ENCODE peak calls at places on chromosomes 11 and 22, in seven cellular contexts. One of them, this sample, is unnamed.

GRCh38 chr22:28358244-28358777 is 321.3 kb downstream of the TTC28 start:
- DNase-seq in adrenal gland: no peak
- DNase-seq in PC-9: no peak
- DNase-seq in cardiac fibroblast: no peak
- DNase-seq in stomach: no peak
- DNase-seq in GM23248: no peak
- DNase-seq in AG04450: no peak
- DNase-seq in this sample: no peak

GRCh38 chr11:94706211-94706610 is 61.9 kb upstream of the AMOTL1 start:
- DNase-seq in adrenal gland: no peak
- DNase-seq in PC-9: no peak
- DNase-seq in cardiac fibroblast: no peak
- DNase-seq in stomach: no peak
- DNase-seq in GM23248: peak; percentile 88
- DNase-seq in AG04450: no peak
- DNase-seq in this sample: peak; percentile 8

GRCh38 chr22:37454857-37455686 is 27.8 kb upstream of the ELFN2 start:
- DNase-seq in adrenal gland: no peak
- DNase-seq in PC-9: peak; percentile 99
- DNase-seq in cardiac fibroblast: peak; percentile 89
- DNase-seq in stomach: peak; percentile 45
- DNase-seq in GM23248: peak; percentile 89
- DNase-seq in AG04450: no peak
- DNase-seq in this sample: peak; percentile 74

GRCh38 chr11:57491371-57492061 is 24.0 kb downstream of the SLC43A1 start:
- DNase-seq in adrenal gland: peak; percentile 65
- DNase-seq in PC-9: no peak
- DNase-seq in cardiac fibroblast: peak; percentile 52
- DNase-seq in stomach: peak; percentile 50
- DNase-seq in GM23248: peak; percentile 47
- DNase-seq in AG04450: no peak
- DNase-seq in this sample: no peak

GRCh38 chr11:72069200-72069599 is 11.1 kb downstream of the NUMA1 start:
- DNase-seq in adrenal gland: no peak
- DNase-seq in PC-9: no peak
- DNase-seq in cardiac fibroblast: no peak
- DNase-seq in stomach: no peak
- DNase-seq in GM23248: peak; percentile 67
- DNase-seq in AG04450: no peak
- DNase-seq in this sample: no peak

GRCh38 chr11:86255896-86256295 is 11.3 kb downstream of the EED start:
- DNase-seq in adrenal gland: no peak
- DNase-seq in PC-9: no peak
- DNase-seq in cardiac fibroblast: no peak
- DNase-seq in stomach: no peak
- DNase-seq in GM23248: no peak
- DNase-seq in AG04450: no peak
- DNase-seq in this sample: no peak

GRCh38 chr11:56611174-56611573 is 3.5 kb downstream of the OR5M1 start:
- DNase-seq in adrenal gland: no peak
- DNase-seq in PC-9: no peak
- DNase-seq in cardiac fibroblast: no peak
- DNase-seq in stomach: no peak
- DNase-seq in GM23248: no peak
- DNase-seq in AG04450: no peak
- DNase-seq in this sample: no peak

GRCh38 chr11:90204832-90205646 is 17.8 kb downstream of the CHORDC1 start:
- DNase-seq in adrenal gland: no peak
- DNase-seq in PC-9: peak; percentile 57
- DNase-seq in cardiac fibroblast: peak; percentile 76
- DNase-seq in stomach: no peak
- DNase-seq in GM23248: peak; percentile 69
- DNase-seq in AG04450: peak; percentile 23
- DNase-seq in this sample: no peak

GRCh38 chr11:128291835-128292234 is 295.5 kb downstream of the ETS1 start:
- DNase-seq in adrenal gland: no peak
- DNase-seq in PC-9: no peak
- DNase-seq in cardiac fibroblast: no peak
- DNase-seq in stomach: peak; percentile 55
- DNase-seq in GM23248: no peak
- DNase-seq in AG04450: no peak
- DNase-seq in this sample: no peak

GRCh38 chr11:119206512-119207299 is 567 bp downstream of the CBL start:
- DNase-seq in adrenal gland: peak; percentile 68
- DNase-seq in PC-9: peak; percentile 46
- DNase-seq in cardiac fibroblast: peak; percentile 21
- DNase-seq in stomach: no peak
- DNase-seq in GM23248: peak; percentile 68
- DNase-seq in AG04450: no peak
- DNase-seq in this sample: no peak

GRCh38 chr11:13126430-13126829 is 117.3 kb downstream of the RASSF10 start:
- DNase-seq in adrenal gland: no peak
- DNase-seq in PC-9: peak; percentile 94
- DNase-seq in cardiac fibroblast: peak; percentile 72
- DNase-seq in stomach: peak; percentile 60
- DNase-seq in GM23248: no peak
- DNase-seq in AG04450: peak; percentile 87
- DNase-seq in this sample: peak; percentile 69

GRCh38 chr11:114187173-114187572 is 109.0 kb upstream of the NNMT start:
- DNase-seq in adrenal gland: no peak
- DNase-seq in PC-9: no peak
- DNase-seq in cardiac fibroblast: no peak
- DNase-seq in stomach: no peak
- DNase-seq in GM23248: no peak
- DNase-seq in AG04450: no peak
- DNase-seq in this sample: no peak

GRCh38 chr11:78261367-78261766 is 72.6 kb downstream of the USP35 start:
- DNase-seq in adrenal gland: no peak
- DNase-seq in PC-9: no peak
- DNase-seq in cardiac fibroblast: no peak
- DNase-seq in stomach: no peak
- DNase-seq in GM23248: no peak
- DNase-seq in AG04450: no peak
- DNase-seq in this sample: no peak

GRCh38 chr11:118287006-118287405 is 17.5 kb upstream of the CD3E start:
- DNase-seq in adrenal gland: no peak
- DNase-seq in PC-9: peak; percentile 93
- DNase-seq in cardiac fibroblast: no peak
- DNase-seq in stomach: no peak
- DNase-seq in GM23248: peak; percentile 44
- DNase-seq in AG04450: no peak
- DNase-seq in this sample: no peak

GRCh38 chr11:72773291-72773690 is 20.6 kb downstream of the STARD10 start:
- DNase-seq in adrenal gland: peak; percentile 93
- DNase-seq in PC-9: no peak
- DNase-seq in cardiac fibroblast: peak; percentile 86
- DNase-seq in stomach: no peak
- DNase-seq in GM23248: peak; percentile 96
- DNase-seq in AG04450: peak; percentile 57
- DNase-seq in this sample: peak; percentile 81

GRCh38 chr11:80383655-80384054 is 942.8 kb upstream of the TENM4 start:
- DNase-seq in adrenal gland: no peak
- DNase-seq in PC-9: no peak
- DNase-seq in cardiac fibroblast: no peak
- DNase-seq in stomach: no peak
- DNase-seq in GM23248: no peak
- DNase-seq in AG04450: no peak
- DNase-seq in this sample: no peak

GRCh38 chr22:32005453-32005852 is 37.6 kb upstream of the SLC5A1 start:
- DNase-seq in adrenal gland: no peak
- DNase-seq in PC-9: peak; percentile 92
- DNase-seq in cardiac fibroblast: peak; percentile 32
- DNase-seq in stomach: no peak
- DNase-seq in GM23248: peak; percentile 54
- DNase-seq in AG04450: no peak
- DNase-seq in this sample: no peak

GRCh38 chr11:41461057-41461681 is 1.7 kb upstream of the LRRC4C start:
- DNase-seq in adrenal gland: no peak
- DNase-seq in PC-9: no peak
- DNase-seq in cardiac fibroblast: peak; percentile 22
- DNase-seq in stomach: no peak
- DNase-seq in GM23248: peak; percentile 13
- DNase-seq in AG04450: no peak
- DNase-seq in this sample: no peak

GRCh38 chr22:36934940-36935610 is 21.6 kb downstream of the CSF2RB start:
- DNase-seq in adrenal gland: peak; percentile 23
- DNase-seq in PC-9: no peak
- DNase-seq in cardiac fibroblast: no peak
- DNase-seq in stomach: no peak
- DNase-seq in GM23248: no peak
- DNase-seq in AG04450: no peak
- DNase-seq in this sample: no peak

GRCh38 chr22:45441158-45441557 is 27.7 kb downstream of the RIBC2 start:
- DNase-seq in adrenal gland: peak; percentile 77
- DNase-seq in PC-9: peak; percentile 81
- DNase-seq in cardiac fibroblast: peak; percentile 73
- DNase-seq in stomach: peak; percentile 35
- DNase-seq in GM23248: peak; percentile 78
- DNase-seq in AG04450: no peak
- DNase-seq in this sample: no peak

GRCh38 chr11:2194877-2195755 is 23.5 kb upstream of the TH start:
- DNase-seq in adrenal gland: peak; percentile 80
- DNase-seq in PC-9: no peak
- DNase-seq in cardiac fibroblast: peak; percentile 30
- DNase-seq in stomach: peak; percentile 53
- DNase-seq in GM23248: peak; percentile 62
- DNase-seq in AG04450: no peak
- DNase-seq in this sample: no peak

GRCh38 chr11:87432006-87432405 is 394.3 kb downstream of the TMEM135 start:
- DNase-seq in adrenal gland: no peak
- DNase-seq in PC-9: no peak
- DNase-seq in cardiac fibroblast: peak; percentile 12
- DNase-seq in stomach: no peak
- DNase-seq in GM23248: peak; percentile 74
- DNase-seq in AG04450: peak; percentile 55
- DNase-seq in this sample: peak; percentile 62

GRCh38 chr22:38751422-38752346 is 4.1 kb downstream of the SUN2 start:
- DNase-seq in adrenal gland: no peak
- DNase-seq in PC-9: peak; percentile 62
- DNase-seq in cardiac fibroblast: no peak
- DNase-seq in stomach: peak; percentile 63
- DNase-seq in GM23248: no peak
- DNase-seq in AG04450: no peak
- DNase-seq in this sample: peak; percentile 63

GRCh38 chr22:26492220-26492619 is 8.5 kb downstream of the SRRD start:
- DNase-seq in adrenal gland: no peak
- DNase-seq in PC-9: no peak
- DNase-seq in cardiac fibroblast: no peak
- DNase-seq in stomach: peak; percentile 44
- DNase-seq in GM23248: no peak
- DNase-seq in AG04450: no peak
- DNase-seq in this sample: no peak

GRCh38 chr11:135037828-135038227 is 625.8 kb upstream of the B3GAT1 start:
- DNase-seq in adrenal gland: no peak
- DNase-seq in PC-9: no peak
- DNase-seq in cardiac fibroblast: no peak
- DNase-seq in stomach: no peak
- DNase-seq in GM23248: no peak
- DNase-seq in AG04450: no peak
- DNase-seq in this sample: no peak

GRCh38 chr11:3802016-3802790 is 4.8 kb upstream of the NUP98 start:
- DNase-seq in adrenal gland: no peak
- DNase-seq in PC-9: no peak
- DNase-seq in cardiac fibroblast: peak; percentile 33
- DNase-seq in stomach: no peak
- DNase-seq in GM23248: peak; percentile 75
- DNase-seq in AG04450: no peak
- DNase-seq in this sample: peak; percentile 39

GRCh38 chr22:38187413-38188212 is 6.0 kb upstream of the PLA2G6 start:
- DNase-seq in adrenal gland: no peak
- DNase-seq in PC-9: peak; percentile 75
- DNase-seq in cardiac fibroblast: peak; percentile 72
- DNase-seq in stomach: peak; percentile 66
- DNase-seq in GM23248: no peak
- DNase-seq in AG04450: no peak
- DNase-seq in this sample: no peak

GRCh38 chr11:61417670-61418069 is 12.1 kb downstream of the CPSF7 start:
- DNase-seq in adrenal gland: no peak
- DNase-seq in PC-9: no peak
- DNase-seq in cardiac fibroblast: peak; percentile 61
- DNase-seq in stomach: no peak
- DNase-seq in GM23248: peak; percentile 68
- DNase-seq in AG04450: no peak
- DNase-seq in this sample: no peak

GRCh38 chr11:33721984-33722383 is 14.2 kb downstream of the CD59 start:
- DNase-seq in adrenal gland: no peak
- DNase-seq in PC-9: peak; percentile 33
- DNase-seq in cardiac fibroblast: no peak
- DNase-seq in stomach: no peak
- DNase-seq in GM23248: peak; percentile 28
- DNase-seq in AG04450: no peak
- DNase-seq in this sample: no peak
- H3K4me3 ChIP-seq in adrenal gland: no peak overlapping the region
- H3K4me3 ChIP-seq in PC-9: no peak overlapping the region
- H3K4me3 ChIP-seq in cardiac fibroblast: no peak overlapping the region
- H3K4me3 ChIP-seq in stomach: no peak overlapping the region
- H3K4me3 ChIP-seq in GM23248: peak overlapping the region; percentile 2
- H3K4me3 ChIP-seq in AG04450: no peak overlapping the region
- H3K4me3 ChIP-seq in this sample: no peak overlapping the region

DNA sequence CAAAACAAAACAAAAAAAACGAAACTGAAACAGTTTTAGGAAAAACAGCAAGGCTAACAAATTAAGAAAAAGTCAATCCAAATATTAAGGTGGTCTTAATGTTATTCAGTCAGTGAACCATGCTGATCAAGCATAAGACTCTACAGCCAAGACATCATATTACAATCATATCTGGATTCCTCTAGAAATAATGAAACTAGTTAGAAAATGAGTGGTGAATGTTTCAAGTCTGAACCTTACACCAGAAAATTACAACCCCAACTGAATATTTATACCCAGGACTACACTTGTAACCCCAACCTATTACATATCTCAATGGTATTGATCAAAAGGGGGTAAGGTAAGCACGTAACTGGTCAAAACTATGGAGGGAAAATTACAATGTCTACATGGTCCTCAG is 48.8 kb downstream of the ACAT1 start:
- DNase-seq in adrenal gland: no peak
- DNase-seq in PC-9: no peak
- DNase-seq in cardiac fibroblast: no peak
- DNase-seq in stomach: no peak
- DNase-seq in GM23248: no peak
- DNase-seq in AG04450: no peak
- DNase-seq in this sample: no peak
- H3K4me3 ChIP-seq in adrenal gland: no peak overlapping the region
- H3K4me3 ChIP-seq in PC-9: no peak overlapping the region
- H3K4me3 ChIP-seq in cardiac fibroblast: no peak overlapping the region
- H3K4me3 ChIP-seq in stomach: no peak overlapping the region
- H3K4me3 ChIP-seq in GM23248: peak overlapping the region; percentile 10
- H3K4me3 ChIP-seq in AG04450: no peak overlapping the region
- H3K4me3 ChIP-seq in this sample: no peak overlapping the region

GRCh38 chr22:35915477-35916013 is 113.1 kb downstream of the RBFOX2 start:
- DNase-seq in adrenal gland: no peak
- DNase-seq in PC-9: no peak
- DNase-seq in cardiac fibroblast: no peak
- DNase-seq in stomach: no peak
- DNase-seq in GM23248: peak; percentile 74
- DNase-seq in AG04450: no peak
- DNase-seq in this sample: no peak
- H3K4me3 ChIP-seq in adrenal gland: no peak overlapping the region
- H3K4me3 ChIP-seq in PC-9: peak overlapping the region; percentile 46
- H3K4me3 ChIP-seq in cardiac fibroblast: peak overlapping the region; percentile 15
- H3K4me3 ChIP-seq in stomach: peak overlapping the region; percentile 39
- H3K4me3 ChIP-seq in GM23248: peak overlapping the region; percentile 77
- H3K4me3 ChIP-seq in AG04450: peak overlapping the region; percentile 21
- H3K4me3 ChIP-seq in this sample: peak overlapping the region; percentile 45

GRCh38 chr11:100687032-100687629 is at the start of gene ARHGAP42:
- DNase-seq in adrenal gland: peak; percentile 75
- DNase-seq in PC-9: peak; percentile 61
- DNase-seq in cardiac fibroblast: peak; percentile 73
- DNase-seq in stomach: peak; percentile 70
- DNase-seq in GM23248: peak; percentile 71
- DNase-seq in AG04450: no peak
- DNase-seq in this sample: no peak
- H3K4me3 ChIP-seq in adrenal gland: peak within 1 kb of the TSS; percentile 96
- H3K4me3 ChIP-seq in PC-9: peak within 1 kb of the TSS; percentile 88
- H3K4me3 ChIP-seq in cardiac fibroblast: peak within 1 kb of the TSS; percentile 75
- H3K4me3 ChIP-seq in stomach: peak within 1 kb of the TSS; percentile 74
- H3K4me3 ChIP-seq in GM23248: peak within 1 kb of the TSS; percentile 91
- H3K4me3 ChIP-seq in AG04450: peak within 1 kb of the TSS; percentile 79
- H3K4me3 ChIP-seq in this sample: peak within 1 kb of the TSS; percentile 77